ENCODE peak calls at places on chromosome 5, in six cellular contexts. One of them, this sample, is unnamed. For H3K27me3, the result is how much of the 10 kb centered on the place peaks cover.

GRCh38 chr5:146541956-146542849 is 26.2 kb upstream of the GPR151 start:
- DNase-seq in DND-41: peak
- DNase-seq in neural progenitor cell: peak
- DNase-seq in hepatocyte: peak
- DNase-seq in brain microvascular endothelial cell: peak
- DNase-seq in uterus: peak
- DNase-seq in this sample: peak

GRCh38 chr5:57749396-57749795 is 266.8 kb upstream of the ACTBL2 start:
- DNase-seq in DND-41: no peak
- DNase-seq in neural progenitor cell: no peak
- DNase-seq in hepatocyte: no peak
- DNase-seq in brain microvascular endothelial cell: no peak
- DNase-seq in uterus: no peak
- DNase-seq in this sample: no peak

GRCh38 chr5:3200356-3200755 is 395.3 kb upstream of the IRX1 start:
- DNase-seq in DND-41: no peak
- DNase-seq in neural progenitor cell: no peak
- DNase-seq in hepatocyte: no peak
- DNase-seq in brain microvascular endothelial cell: no peak
- DNase-seq in uterus: no peak
- DNase-seq in this sample: no peak

GRCh38 chr5:143645356-143645755 is 166.6 kb upstream of the HMHB1 start:
- DNase-seq in DND-41: no peak
- DNase-seq in neural progenitor cell: no peak
- DNase-seq in hepatocyte: no peak
- DNase-seq in brain microvascular endothelial cell: no peak
- DNase-seq in uterus: no peak
- DNase-seq in this sample: no peak

GRCh38 chr5:121164632-121165031 is 687.0 kb upstream of the FTMT start:
- DNase-seq in DND-41: no peak
- DNase-seq in neural progenitor cell: no peak
- DNase-seq in hepatocyte: no peak
- DNase-seq in brain microvascular endothelial cell: no peak
- DNase-seq in uterus: no peak
- DNase-seq in this sample: no peak

GRCh38 chr5:151018846-151019245 is 1.5 kb upstream of the GPX3 start:
- DNase-seq in DND-41: peak
- DNase-seq in neural progenitor cell: no peak
- DNase-seq in hepatocyte: no peak
- DNase-seq in brain microvascular endothelial cell: no peak
- DNase-seq in uterus: no peak
- DNase-seq in this sample: no peak

GRCh38 chr5:61450880-61451279 is 118.8 kb downstream of the ZSWIM6 start:
- DNase-seq in DND-41: no peak
- DNase-seq in neural progenitor cell: no peak
- DNase-seq in hepatocyte: no peak
- DNase-seq in brain microvascular endothelial cell: peak
- DNase-seq in uterus: no peak
- DNase-seq in this sample: no peak

GRCh38 chr5:100623719-100624118 is 88.5 kb downstream of the FAM174A start:
- DNase-seq in DND-41: peak
- DNase-seq in neural progenitor cell: no peak
- DNase-seq in hepatocyte: peak
- DNase-seq in brain microvascular endothelial cell: peak
- DNase-seq in uterus: no peak
- DNase-seq in this sample: peak

GRCh38 chr5:180618830-180619562 is 27.7 kb upstream of the SCGB3A1 start:
- DNase-seq in DND-41: no peak
- DNase-seq in neural progenitor cell: peak
- DNase-seq in hepatocyte: peak
- DNase-seq in brain microvascular endothelial cell: peak
- DNase-seq in uterus: no peak
- DNase-seq in this sample: no peak

GRCh38 chr5:6251579-6252102 is 126.7 kb downstream of the MED10 start:
- DNase-seq in DND-41: no peak
- DNase-seq in neural progenitor cell: peak
- DNase-seq in hepatocyte: no peak
- DNase-seq in brain microvascular endothelial cell: no peak
- DNase-seq in uterus: no peak
- DNase-seq in this sample: no peak

GRCh38 chr5:150513375-150514309 is 5.7 kb downstream of the NDST1 start:
- DNase-seq in DND-41: no peak
- DNase-seq in neural progenitor cell: no peak
- DNase-seq in hepatocyte: no peak
- DNase-seq in brain microvascular endothelial cell: no peak
- DNase-seq in uterus: no peak
- DNase-seq in this sample: peak

GRCh38 chr5:67028371-67028770 is 168.2 kb downstream of the CD180 start:
- DNase-seq in DND-41: no peak
- DNase-seq in neural progenitor cell: no peak
- DNase-seq in hepatocyte: no peak
- DNase-seq in brain microvascular endothelial cell: peak
- DNase-seq in uterus: no peak
- DNase-seq in this sample: no peak

GRCh38 chr5:945691-946541 is 53.2 kb downstream of the TRIP13 start:
- DNase-seq in DND-41: no peak
- DNase-seq in neural progenitor cell: peak
- DNase-seq in hepatocyte: no peak
- DNase-seq in brain microvascular endothelial cell: no peak
- DNase-seq in uterus: no peak
- DNase-seq in this sample: no peak
- H3K27me3 ChIP-seq in DND-41: under half
- H3K27me3 ChIP-seq in neural progenitor cell: under half
- H3K27me3 ChIP-seq in hepatocyte: under half
- H3K27me3 ChIP-seq in brain microvascular endothelial cell: half or more
- H3K27me3 ChIP-seq in uterus: under half
- H3K27me3 ChIP-seq in this sample: under half

GRCh38 chr5:59348189-59348588 is 545.3 kb downstream of the PDE4D start:
- DNase-seq in DND-41: no peak
- DNase-seq in neural progenitor cell: peak
- DNase-seq in hepatocyte: no peak
- DNase-seq in brain microvascular endothelial cell: no peak
- DNase-seq in uterus: no peak
- DNase-seq in this sample: peak
- TF ChIP-seq CTCF in DND-41: peak
- TF ChIP-seq CTCF in neural progenitor cell: peak
- TF ChIP-seq CTCF in hepatocyte: peak
- TF ChIP-seq CTCF in brain microvascular endothelial cell: peak
- TF ChIP-seq CTCF in uterus: no peak
- TF ChIP-seq CTCF in this sample: peak

DNA sequence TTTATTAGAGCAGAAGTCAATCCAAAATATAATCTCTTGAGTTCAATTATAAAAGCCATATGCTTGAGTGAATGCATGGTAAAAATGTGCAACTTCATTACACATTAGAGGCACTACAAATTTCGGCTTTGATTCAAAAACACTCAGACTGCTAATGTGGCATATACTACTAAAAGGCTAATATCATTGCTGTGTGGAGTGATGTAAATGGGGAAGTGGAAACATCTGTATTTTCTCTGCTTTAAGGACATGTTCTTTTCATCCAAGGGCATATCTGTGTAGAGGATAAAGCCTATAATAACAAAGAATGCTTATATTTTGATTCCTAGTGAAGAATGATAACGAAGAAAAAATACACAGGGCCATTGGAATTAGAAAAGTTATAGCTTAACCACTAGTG is 643.9 kb upstream of the ZNF608 start:
- DNase-seq in DND-41: no peak
- DNase-seq in neural progenitor cell: no peak
- DNase-seq in hepatocyte: no peak
- DNase-seq in brain microvascular endothelial cell: no peak
- DNase-seq in uterus: no peak
- DNase-seq in this sample: no peak
- H3K27me3 ChIP-seq in DND-41: under half
- H3K27me3 ChIP-seq in neural progenitor cell: under half
- H3K27me3 ChIP-seq in hepatocyte: under half
- H3K27me3 ChIP-seq in brain microvascular endothelial cell: under half
- H3K27me3 ChIP-seq in uterus: under half
- H3K27me3 ChIP-seq in this sample: under half

DNA sequence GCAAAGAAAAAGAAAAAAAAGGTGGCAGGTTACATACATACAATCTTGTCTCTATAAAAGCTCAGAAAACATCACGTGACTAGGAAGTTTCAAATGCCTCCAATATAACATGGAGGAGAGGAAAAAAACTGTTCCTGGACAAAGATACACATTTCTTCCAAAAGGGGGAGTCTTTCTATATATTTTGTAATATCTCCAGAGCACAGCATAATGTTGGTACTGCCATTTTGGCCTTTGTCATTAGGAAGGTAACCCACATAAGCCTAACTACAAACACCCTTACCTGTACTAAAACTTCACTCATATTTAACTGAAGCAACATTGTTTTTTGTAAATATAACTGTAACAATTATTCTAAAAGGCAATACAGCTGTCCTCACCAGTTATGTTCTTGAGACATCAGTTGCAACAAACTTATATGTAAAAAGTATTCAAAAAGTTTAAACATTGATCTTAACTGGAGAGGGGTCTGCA is 1.2 kb upstream of the BTF3 start:
- DNase-seq in DND-41: no peak
- DNase-seq in neural progenitor cell: peak
- DNase-seq in hepatocyte: peak
- DNase-seq in brain microvascular endothelial cell: peak
- DNase-seq in uterus: no peak
- DNase-seq in this sample: no peak
- TF ChIP-seq CTCF in DND-41: peak
- TF ChIP-seq CTCF in neural progenitor cell: peak
- TF ChIP-seq CTCF in hepatocyte: peak
- TF ChIP-seq CTCF in brain microvascular endothelial cell: peak
- TF ChIP-seq CTCF in uterus: no peak
- TF ChIP-seq CTCF in this sample: peak

This sample was measured in Caco-2.